ENCODE peak calls at places on chromosome X, in nine cellular contexts. I, W, F, H, A, U, T, J and P are unnamed samples.
A peak's percentile ranks its signal among the peaks of the same experiment; 100 is the strongest.

GRCh38 chrX:357035-357692 is 29.5 kb downstream of the PPP2R3B start:
- DNase-seq in I (no peak), W (no peak), F (no peak), H (no peak), A (no peak), U (no peak), T (no peak), J (no peak), P (no peak)

GRCh38 chrX:9379697-9380551 is 84.9 kb upstream of the TBL1X start:
- DNase-seq in I (no peak), W (peak; percentile 31), F (no peak), H (peak; percentile 58), A (no peak), U (no peak), T (peak; percentile 75), J (no peak), P (no peak)

GRCh38 chrX:22135171-22135711 is 103.1 kb downstream of the PHEX start:
- DNase-seq in I (no peak), W (peak; percentile 75), F (peak; percentile 62), H (peak; percentile 53), A (no peak), U (no peak), T (peak; percentile 37), J (no peak), P (no peak)

GRCh38 chrX:14776901-14777300 is 96.0 kb downstream of the FANCB start:
- DNase-seq in I (no peak), W (peak; percentile 34), F (peak; percentile 3), H (peak; percentile 42), A (no peak), U (no peak), T (no peak), J (no peak), P (no peak)

GRCh38 chrX:40168183-40169015 is 70.6 kb upstream of the BCOR start:
- DNase-seq in I (no peak), W (no peak), F (no peak), H (no peak), A (peak; percentile 19), U (no peak), T (no peak), J (peak; percentile 66), P (no peak)

GRCh38 chrX:103919336-103919682 is 43.1 kb upstream of the TMSB15B start:
- DNase-seq in I (no peak), W (peak; percentile 59), F (no peak), H (peak; percentile 54), A (no peak), U (peak; percentile 64), T (peak; percentile 72), J (no peak), P (no peak)

GRCh38 chrX:45009371-45010000 is 136.5 kb downstream of the KDM6A start:
- DNase-seq in I (no peak), W (no peak), F (no peak), H (peak; percentile 58), A (no peak), U (no peak), T (peak; percentile 47), J (no peak), P (no peak)

GRCh38 chrX:100980608-100981497 is 11.3 kb downstream of the ARL13A start:
- DNase-seq in I (no peak), W (peak; percentile 72), F (peak; percentile 21), H (peak; percentile 82), A (no peak), U (no peak), T (peak; percentile 60), J (no peak), P (peak; percentile 31)

GRCh38 chrX:39899876-39900787 is 197.6 kb downstream of the BCOR start:
- DNase-seq in I (no peak), W (no peak), F (peak; percentile 29), H (no peak), A (no peak), U (no peak), T (no peak), J (no peak), P (no peak)

GRCh38 chrX:2820131-2820771 is 8.5 kb upstream of the GYG2 start:
- DNase-seq in I (no peak), W (no peak), F (no peak), H (no peak), A (no peak), U (no peak), T (no peak), J (peak; percentile 33), P (no peak)

GRCh38 chrX:74015379-74016019 is 288.5 kb upstream of the ZCCHC13 start:
- DNase-seq in I (peak; percentile 69), W (peak; percentile 82), F (peak; percentile 62), H (peak; percentile 60), A (peak; percentile 53), U (peak; percentile 73), T (peak; percentile 76), J (no peak), P (peak; percentile 34)

GRCh38 chrX:121823406-121823805 is 776.0 kb downstream of the GLUD2 start:
- DNase-seq in I (no peak), W (no peak), F (no peak), H (no peak), A (no peak), U (no peak), T (no peak), J (no peak), P (no peak)

GRCh38 chrX:78838709-78839108 is 91.2 kb downstream of the LPAR4 start:
- DNase-seq in I (no peak), W (no peak), F (no peak), H (no peak), A (no peak), U (no peak), T (no peak), J (no peak), P (no peak)

GRCh38 chrX:26783512-26784225 is 567.7 kb downstream of the MAGEB5 start:
- DNase-seq in I (no peak), W (peak; percentile 62), F (no peak), H (peak; percentile 2), A (no peak), U (peak; percentile 55), T (peak; percentile 40), J (no peak), P (no peak)

GRCh38 chrX:22665818-22666217 is 333.9 kb upstream of the DDX53 start:
- DNase-seq in I (no peak), W (no peak), F (no peak), H (no peak), A (no peak), U (no peak), T (no peak), J (no peak), P (no peak)

DNA sequence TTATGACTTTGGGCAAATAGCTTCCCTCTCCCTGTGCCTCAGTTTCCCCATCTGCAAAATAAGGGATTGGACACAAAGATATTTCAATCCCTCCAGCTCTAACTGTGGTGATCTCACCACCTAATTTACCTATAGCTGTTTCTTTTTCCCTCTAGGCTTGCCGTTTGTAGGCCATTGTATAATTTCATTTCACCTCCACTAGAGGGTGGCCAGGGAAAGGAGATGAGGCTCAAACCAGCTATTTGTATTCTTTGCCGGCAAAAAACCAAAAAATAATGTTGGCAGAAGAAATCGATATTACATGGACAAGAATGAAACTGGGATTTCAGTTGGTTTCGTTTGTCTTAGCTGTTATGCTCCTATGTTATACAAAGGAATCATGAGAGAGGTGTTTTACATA is 36.1 kb upstream of the DOCK11 start:
- DNase-seq in I (peak; percentile 25), W (peak; percentile 64), F (no peak), H (peak; percentile 31), A (no peak), U (peak; percentile 44), T (peak; percentile 47), J (no peak), P (no peak)
- TF ChIP-seq CTCF in I (peak; percentile 58), W (peak; percentile 69), F (peak; percentile 66), H (peak; percentile 64), A (peak; percentile 51), U (peak; percentile 41), T (peak; percentile 65), J (peak; percentile 35), P (peak; percentile 27)

GRCh38 chrX:151225843-151226242 is 49.5 kb downstream of the GPR50 start:
- DNase-seq in I (no peak), W (no peak), F (no peak), H (no peak), A (no peak), U (no peak), T (no peak), J (no peak), P (no peak)
- TF ChIP-seq CTCF in I (no peak), W (no peak), F (no peak), H (no peak), A (no peak), U (no peak), T (no peak), J (no peak), P (no peak)

DNA sequence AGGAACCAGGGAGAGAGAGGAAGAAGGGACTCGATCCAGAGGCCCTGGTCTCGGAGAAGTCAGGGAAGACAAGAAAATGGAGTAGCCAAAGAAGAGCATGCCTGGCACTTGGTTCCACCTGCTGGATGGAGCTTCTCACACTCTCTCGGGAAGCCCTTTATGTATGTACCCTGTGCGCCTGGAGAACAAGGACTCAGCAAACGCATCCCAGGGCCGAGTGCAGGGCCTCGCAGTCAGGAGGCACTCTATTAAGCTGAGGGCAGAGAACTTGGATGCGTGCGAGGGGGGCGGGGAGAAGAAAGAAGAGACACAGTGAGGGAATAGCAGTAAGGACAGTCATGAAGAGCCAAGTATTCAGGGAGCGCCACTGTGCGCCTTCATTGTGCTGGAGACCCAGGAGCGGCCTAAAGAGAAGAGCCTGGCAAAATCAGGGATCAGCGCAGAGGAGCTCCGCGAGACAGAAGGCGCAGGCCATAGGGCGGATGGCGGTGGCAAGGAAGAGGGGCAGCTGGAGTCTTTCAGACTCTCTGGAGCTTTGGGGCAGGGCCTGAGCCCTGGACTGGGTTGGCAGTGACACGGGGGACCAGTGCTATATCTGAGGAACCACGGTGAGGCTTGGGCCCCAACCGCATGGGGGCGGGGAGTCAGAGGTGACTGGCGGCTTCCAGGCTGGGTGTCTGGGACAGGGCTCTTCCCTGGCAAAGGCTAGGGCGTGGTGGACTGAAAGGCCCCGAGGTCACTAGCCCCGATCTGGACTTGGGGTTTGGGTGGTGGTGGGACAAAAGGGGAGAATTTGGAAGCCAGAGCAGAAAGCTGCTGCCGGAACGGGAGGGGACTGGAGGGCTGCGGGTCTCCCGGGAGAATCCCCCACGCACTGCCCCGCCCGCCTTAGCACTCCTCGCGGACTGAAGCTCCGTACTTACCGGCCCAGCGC is 1.9 kb upstream of the SEPTIN6 start:
- DNase-seq in I (no peak), W (no peak), F (no peak), H (no peak), A (no peak), U (no peak), T (peak; percentile 42), J (no peak), P (no peak)
- TF ChIP-seq CTCF in I (no peak), W (peak; percentile 25), F (no peak), H (no peak), A (no peak), U (no peak), T (no peak), J (no peak), P (no peak)

DNA sequence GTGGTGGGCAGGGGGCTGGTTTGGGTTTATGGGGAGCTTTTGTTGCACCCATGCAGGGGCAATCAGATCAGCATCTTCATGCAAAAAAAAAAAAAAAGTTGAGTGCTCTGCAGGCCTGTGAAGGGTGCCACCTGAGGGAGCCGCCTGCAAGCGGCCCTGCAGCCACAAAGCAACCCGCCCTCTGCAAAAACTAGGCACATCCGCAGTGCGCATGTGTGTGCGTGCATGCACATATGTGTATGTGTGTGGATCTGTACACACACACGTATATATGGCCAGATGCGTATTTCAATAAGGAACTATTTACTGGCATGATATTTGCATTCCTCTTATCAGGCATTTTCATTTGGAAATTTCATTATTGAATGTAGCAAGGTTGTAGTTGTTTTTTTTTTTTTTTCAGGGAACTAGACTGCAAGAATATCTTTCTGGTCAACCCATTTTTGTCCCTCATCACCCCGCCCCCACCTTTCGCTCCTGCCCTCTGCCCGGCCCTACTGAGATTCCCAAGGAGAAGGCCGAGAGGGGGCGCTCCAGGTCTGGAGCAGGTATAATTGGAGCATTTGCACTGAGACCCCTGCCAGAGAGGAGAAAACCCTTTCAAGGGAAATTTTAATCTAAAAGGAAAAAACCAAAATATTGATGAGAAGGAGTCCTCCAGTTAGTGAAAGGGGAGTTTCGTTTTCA is 18.1 kb downstream of the CCNQ start:
- DNase-seq in I (no peak), W (no peak), F (no peak), H (no peak), A (no peak), U (no peak), T (peak; percentile 14), J (no peak), P (no peak)
- TF ChIP-seq CTCF in I (no peak), W (peak; percentile 31), F (no peak), H (no peak), A (no peak), U (no peak), T (peak; percentile 30), J (no peak), P (no peak)